ENCODE peak calls at places on chromosomes 3 and 15, in four cellular contexts. F, Y, J and S are unnamed samples.
A peak's percentile ranks its signal among the peaks of the same experiment; 100 is the strongest.

GRCh38 chr3:113140876-113141275 is 70.5 kb upstream of the BOC start:
- DNase-seq in Y (no peak), F (no peak), J (no peak), S (no peak)

GRCh38 chr3:13352621-13353131 is 67.4 kb downstream of the NUP210 start:
- DNase-seq in J (peak; percentile 93), Y (no peak), F (no peak), S (no peak)

GRCh38 chr15:96687388-96688107 is 357.0 kb downstream of the NR2F2 start:
- DNase-seq in J (no peak), F (no peak), Y (no peak), S (peak; percentile 17)

GRCh38 chr15:29131336-29132109 is 138.1 kb downstream of the NSMCE3 start:
- DNase-seq in J (no peak), Y (no peak), F (no peak), S (no peak)

GRCh38 chr15:62994975-62995730 is 47.4 kb upstream of the TPM1 start:
- DNase-seq in Y (no peak), F (no peak), J (no peak), S (no peak)

GRCh38 chr3:138768126-138768525 is 66.6 kb downstream of the PIK3CB start:
- DNase-seq in Y (no peak), F (no peak), J (no peak), S (no peak)

GRCh38 chr15:56241374-56242085 is 2.1 kb downstream of the RFX7 start:
- DNase-seq in Y (no peak), F (no peak), J (no peak), S (no peak)

GRCh38 chr15:73800662-73801345 is 47.7 kb upstream of the INSYN1 start:
- DNase-seq in F (no peak), Y (no peak), J (no peak), S (no peak)

GRCh38 chr15:40438712-40439111 is 2.0 kb upstream of the BAHD1 start:
- DNase-seq in F (no peak), J (no peak), Y (no peak), S (no peak)

GRCh38 chr3:102699819-102700140 is 265.0 kb downstream of the ZPLD1 start:
- DNase-seq in F (no peak), Y (no peak), J (no peak), S (no peak)

GRCh38 chr15:31263751-31264533 is 62.7 kb upstream of the KLF13 start:
- DNase-seq in F (peak; percentile 88), Y (no peak), J (no peak), S (peak; percentile 7)

GRCh38 chr3:114519415-114519814 is 225.6 kb downstream of the TIGIT start:
- DNase-seq in J (no peak), Y (no peak), F (peak; percentile 26), S (peak; percentile 17)

GRCh38 chr3:69669070-69669469 is 70.2 kb upstream of the MITF start:
- DNase-seq in F (no peak), J (no peak), Y (no peak), S (no peak)

GRCh38 chr3:188416041-188416440 is 262.1 kb downstream of the LPP start:
- DNase-seq in Y (no peak), J (no peak), F (no peak), S (no peak)

GRCh38 chr15:74662064-74662860 is 33.6 kb downstream of the EDC3 start:
- DNase-seq in Y (no peak), J (no peak), F (no peak), S (no peak)

GRCh38 chr15:25798207-25798931 is 64.8 kb downstream of the ATP10A start:
- DNase-seq in J (no peak), F (no peak), Y (no peak), S (no peak)

GRCh38 chr3:146466596-146466995 is 2.8 kb downstream of the PLSCR2 start:
- DNase-seq in Y (no peak), F (no peak), J (no peak), S (no peak)

GRCh38 chr3:146471012-146471411 is 1.7 kb upstream of the PLSCR2 start:
- DNase-seq in J (no peak), Y (no peak), F (no peak), S (no peak)

GRCh38 chr3:146468234-146468931 is 978 bp downstream of the PLSCR2 start:
- DNase-seq in J (no peak), Y (no peak), F (no peak), S (no peak)

GRCh38 chr3:146470424-146470990 is 1.1 kb upstream of the PLSCR2 start:
- DNase-seq in Y (no peak), F (no peak), J (no peak), S (no peak)

GRCh38 chr3:146469206-146470017 is at the start of gene PLSCR2:
- DNase-seq in Y (no peak), F (peak; percentile 8), J (peak; percentile 85), S (peak; percentile 86)
- TF ChIP-seq NR2C2 in Y (no peak), F (no peak), J (peak; percentile 63), S (peak; percentile 47)

GRCh38 chr15:89423981-89424380 is 72.4 kb downstream of the RHCG start:
- DNase-seq in Y (no peak), J (no peak), F (no peak), S (no peak)
- TF ChIP-seq NR2C2 in Y (no peak), J (no peak), F (no peak), S (no peak)

DNA sequence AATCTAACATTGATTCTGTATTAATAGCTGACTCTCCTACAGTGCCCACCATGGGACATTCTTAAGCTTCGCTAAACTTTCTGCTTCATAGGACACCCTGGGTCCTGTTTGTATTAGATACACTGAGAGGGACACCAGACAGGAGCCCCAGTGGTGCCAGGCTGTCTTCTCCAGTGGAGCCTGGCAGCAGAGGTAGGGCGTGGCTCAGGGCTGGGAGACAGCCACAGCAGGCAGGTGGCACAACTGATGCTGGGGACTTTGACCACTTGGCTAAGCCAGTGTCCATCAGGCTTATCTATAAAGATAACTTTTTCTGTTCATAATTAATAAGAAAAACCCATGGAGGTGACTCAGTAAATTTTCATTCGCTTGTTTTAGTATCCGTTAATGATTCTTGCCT is 21.8 kb downstream of the NIPA1 start:
- DNase-seq in J (no peak), Y (no peak), F (no peak), S (no peak)
- TF ChIP-seq NR2C2 in J (no peak), Y (no peak), F (no peak), S (no peak)

DNA sequence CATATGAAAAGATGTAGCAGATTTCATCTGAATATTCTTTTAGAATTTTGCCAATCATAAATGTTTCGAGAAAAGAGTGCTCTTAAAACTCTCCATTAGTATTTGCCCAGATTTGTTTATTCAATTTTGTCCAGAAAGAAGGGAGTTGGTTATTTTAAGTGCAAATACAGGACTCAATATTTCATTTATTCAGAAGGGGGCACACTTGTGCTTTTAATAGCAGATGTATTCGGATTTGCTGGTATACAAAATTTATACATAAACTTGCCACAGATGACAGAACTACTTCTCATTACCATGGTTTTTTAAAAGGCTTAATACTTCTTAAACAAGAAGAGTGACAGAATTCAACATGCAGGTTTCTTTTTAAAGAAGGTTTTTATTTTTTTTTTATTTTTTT is 69.8 kb upstream of the GRM7 start:
- DNase-seq in Y (no peak), F (no peak), J (no peak), S (no peak)
- TF ChIP-seq NR2C2 in Y (no peak), F (no peak), J (no peak), S (no peak)

DNA sequence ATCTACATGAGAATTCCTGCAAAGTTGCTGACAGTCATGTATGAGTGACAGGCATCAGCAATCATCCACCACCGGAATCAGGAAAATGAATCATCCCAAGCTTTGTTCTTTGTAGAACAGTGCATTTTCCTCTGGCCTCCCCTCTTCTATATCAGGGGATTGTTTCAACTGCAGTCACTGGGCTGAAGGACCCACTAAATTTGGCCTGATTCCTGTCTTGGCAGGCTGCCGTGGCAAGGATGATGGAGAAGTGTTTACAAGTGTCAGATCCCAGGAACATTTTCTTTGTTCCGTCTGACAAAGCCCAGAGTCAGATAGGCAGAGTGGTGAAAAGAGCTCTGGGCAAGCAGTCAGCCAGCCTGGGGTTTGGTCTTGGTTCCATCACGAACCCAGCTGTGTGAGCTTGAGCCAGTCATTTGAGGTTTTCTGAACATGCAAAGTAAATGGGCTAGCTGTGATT is 175.1 kb upstream of the TSC22D2 start:
- DNase-seq in F (no peak), J (no peak), Y (no peak), S (no peak)
- TF ChIP-seq NR2C2 in F (no peak), J (no peak), Y (no peak), S (no peak)

GRCh38 chr15:88628018-88628673 is 7.0 kb downstream of the AEN start:
- DNase-seq in J (peak; percentile 38), Y (no peak), F (no peak), S (no peak)
- TF ChIP-seq NR2C2 in J (no peak), Y (no peak), F (no peak), S (no peak)

GRCh38 chr15:65219137-65219536 is 7.9 kb upstream of the CILP start:
- DNase-seq in F (no peak), Y (no peak), J (no peak), S (no peak)

GRCh38 chr15:65214010-65214409 is 2.7 kb upstream of the CILP start:
- DNase-seq in F (no peak), J (no peak), Y (no peak), S (no peak)

GRCh38 chr15:65215496-65215895 is 4.2 kb upstream of the CILP start:
- DNase-seq in Y (no peak), F (no peak), J (no peak), S (no peak)

GRCh38 chr15:65221708-65222107 is 10.4 kb upstream of the CILP start:
- DNase-seq in F (no peak), J (no peak), Y (no peak), S (no peak)

DNA sequence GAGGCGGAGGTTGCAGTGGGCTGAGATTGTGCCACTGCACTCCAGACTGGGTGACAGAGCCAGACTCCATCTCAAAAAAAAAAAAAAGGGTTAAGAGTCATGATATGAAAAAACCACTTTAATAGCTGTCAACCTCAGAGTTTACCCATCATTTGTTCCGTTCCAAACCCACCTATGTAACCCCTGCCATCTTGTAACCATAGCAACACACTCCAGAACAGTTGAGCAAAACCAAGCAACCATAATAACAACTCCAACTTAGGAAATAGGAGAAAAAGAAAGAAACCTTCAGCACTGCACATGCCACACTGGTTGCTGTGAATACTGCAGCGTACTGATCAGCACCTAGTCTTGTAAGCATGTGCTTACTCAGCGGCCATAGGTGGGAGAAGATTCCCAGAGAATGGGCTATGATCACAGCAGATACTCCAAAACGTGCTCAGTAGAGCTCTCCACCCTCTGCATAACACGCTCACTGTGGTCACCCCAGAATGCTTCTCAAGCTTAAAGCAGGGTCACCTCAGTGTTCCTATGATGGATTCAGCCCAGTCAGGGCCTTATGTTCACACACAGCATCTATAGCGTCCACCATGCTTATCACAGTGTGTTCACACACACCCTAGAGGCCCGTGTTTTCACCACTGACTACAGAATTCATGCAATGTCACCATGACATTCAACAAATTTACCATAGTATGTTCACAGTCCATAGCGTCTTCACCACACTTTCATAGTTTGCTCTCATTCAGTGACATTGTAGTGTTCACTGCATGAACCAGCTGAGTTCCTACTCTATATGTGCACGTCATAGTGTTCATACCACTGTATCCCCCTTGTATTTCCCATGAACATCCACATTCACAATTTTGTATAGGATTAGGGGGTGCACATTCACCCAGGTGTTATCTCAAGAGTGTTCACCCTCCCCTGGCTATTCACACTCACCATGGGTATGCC is 6.5 kb upstream of the CILP start:
- DNase-seq in Y (no peak), J (no peak), F (no peak), S (no peak)
- TF ChIP-seq NR2C2 in Y (no peak), J (peak; percentile 31), F (no peak), S (no peak)

GRCh38 chr3:62373215-62373614 is at the start of gene FEZF2:
- DNase-seq in Y (no peak), J (no peak), F (no peak), S (peak; percentile 70)

GRCh38 chr3:62374375-62374876 is 1.1 kb upstream of the FEZF2 start:
- DNase-seq in Y (no peak), J (no peak), F (no peak), S (peak; percentile 37)

GRCh38 chr3:62375655-62376054 is 2.3 kb upstream of the FEZF2 start:
- DNase-seq in J (no peak), Y (no peak), F (no peak), S (no peak)

GRCh38 chr3:62372621-62373041 is 719 bp downstream of the FEZF2 start:
- DNase-seq in J (no peak), F (no peak), Y (no peak), S (peak; percentile 45)

GRCh38 chr3:62373714-62374333 is 474 bp upstream of the FEZF2 start:
- DNase-seq in F (no peak), J (no peak), Y (no peak), S (peak; percentile 17)
- TF ChIP-seq NR2C2 in F (no peak), J (no peak), Y (no peak), S (no peak)